ENCODE peak calls at places on chromosomes 4 and X, in seven cellular contexts. One of them, this sample, is unnamed.

GRCh38 chrX:154420402-154420756 is 8.1 kb upstream of the ATP6AP1 start:
- DNase-seq in heart right ventricle: no peak
- DNase-seq in cardiac muscle cell: no peak
- DNase-seq in fibroblast of lung: no peak
- DNase-seq in mesothelial cell of epicardium: no peak
- DNase-seq in ovary: no peak
- DNase-seq in hepatocyte: no peak
- DNase-seq in this sample: no peak

GRCh38 chrX:14056201-14056600 is 26.5 kb upstream of the GEMIN8 start:
- DNase-seq in heart right ventricle: no peak
- DNase-seq in cardiac muscle cell: no peak
- DNase-seq in fibroblast of lung: no peak
- DNase-seq in mesothelial cell of epicardium: no peak
- DNase-seq in ovary: no peak
- DNase-seq in hepatocyte: no peak
- DNase-seq in this sample: no peak

GRCh38 chr4:2255501-2256155 is 6.3 kb downstream of the MXD4 start:
- DNase-seq in heart right ventricle: peak
- DNase-seq in cardiac muscle cell: no peak
- DNase-seq in fibroblast of lung: no peak
- DNase-seq in mesothelial cell of epicardium: peak
- DNase-seq in ovary: peak
- DNase-seq in hepatocyte: peak
- DNase-seq in this sample: no peak

GRCh38 chr4:184471872-184472539 is 2.3 kb downstream of the IRF2 start:
- DNase-seq in heart right ventricle: no peak
- DNase-seq in cardiac muscle cell: no peak
- DNase-seq in fibroblast of lung: peak
- DNase-seq in mesothelial cell of epicardium: no peak
- DNase-seq in ovary: no peak
- DNase-seq in hepatocyte: peak
- DNase-seq in this sample: no peak

GRCh38 chr4:68463796-68464195 is 16.5 kb downstream of the TMPRSS11E start:
- DNase-seq in heart right ventricle: no peak
- DNase-seq in cardiac muscle cell: no peak
- DNase-seq in fibroblast of lung: peak
- DNase-seq in mesothelial cell of epicardium: no peak
- DNase-seq in ovary: no peak
- DNase-seq in hepatocyte: no peak
- DNase-seq in this sample: no peak

GRCh38 chr4:113531572-113531971 is 230.0 kb downstream of the CAMK2D start:
- DNase-seq in heart right ventricle: no peak
- DNase-seq in cardiac muscle cell: no peak
- DNase-seq in fibroblast of lung: no peak
- DNase-seq in mesothelial cell of epicardium: no peak
- DNase-seq in ovary: no peak
- DNase-seq in hepatocyte: no peak
- DNase-seq in this sample: no peak

GRCh38 chr4:6847134-6847533 is 62.5 kb upstream of the TBC1D14 start:
- DNase-seq in heart right ventricle: no peak
- DNase-seq in cardiac muscle cell: no peak
- DNase-seq in fibroblast of lung: no peak
- DNase-seq in mesothelial cell of epicardium: no peak
- DNase-seq in ovary: no peak
- DNase-seq in hepatocyte: no peak
- DNase-seq in this sample: no peak

GRCh38 chr4:139330283-139330682 is 28.0 kb upstream of the NDUFC1 start:
- DNase-seq in heart right ventricle: no peak
- DNase-seq in cardiac muscle cell: no peak
- DNase-seq in fibroblast of lung: no peak
- DNase-seq in mesothelial cell of epicardium: no peak
- DNase-seq in ovary: no peak
- DNase-seq in hepatocyte: no peak
- DNase-seq in this sample: no peak

GRCh38 chr4:84578540-84579409 is 4.2 kb upstream of the CDS1 start:
- DNase-seq in heart right ventricle: no peak
- DNase-seq in cardiac muscle cell: peak
- DNase-seq in fibroblast of lung: peak
- DNase-seq in mesothelial cell of epicardium: no peak
- DNase-seq in ovary: no peak
- DNase-seq in hepatocyte: peak
- DNase-seq in this sample: peak

GRCh38 chr4:2352729-2353221 is 65.7 kb downstream of the ZFYVE28 start:
- DNase-seq in heart right ventricle: no peak
- DNase-seq in cardiac muscle cell: no peak
- DNase-seq in fibroblast of lung: no peak
- DNase-seq in mesothelial cell of epicardium: no peak
- DNase-seq in ovary: no peak
- DNase-seq in hepatocyte: no peak
- DNase-seq in this sample: no peak

GRCh38 chrX:112841114-112841819 is 636 bp upstream of the AMOT start:
- DNase-seq in heart right ventricle: peak
- DNase-seq in cardiac muscle cell: peak
- DNase-seq in fibroblast of lung: peak
- DNase-seq in mesothelial cell of epicardium: peak
- DNase-seq in ovary: peak
- DNase-seq in hepatocyte: peak
- DNase-seq in this sample: peak

GRCh38 chr4:140637836-140638235 is 69.1 kb upstream of the UCP1 start:
- DNase-seq in heart right ventricle: no peak
- DNase-seq in cardiac muscle cell: peak
- DNase-seq in fibroblast of lung: peak
- DNase-seq in mesothelial cell of epicardium: no peak
- DNase-seq in ovary: no peak
- DNase-seq in hepatocyte: no peak
- DNase-seq in this sample: peak

GRCh38 chrX:39491548-39492297 is 606.0 kb downstream of the BCOR start:
- DNase-seq in heart right ventricle: no peak
- DNase-seq in cardiac muscle cell: no peak
- DNase-seq in fibroblast of lung: no peak
- DNase-seq in mesothelial cell of epicardium: no peak
- DNase-seq in ovary: no peak
- DNase-seq in hepatocyte: peak
- DNase-seq in this sample: no peak

GRCh38 chr4:145956288-145956890 is 17.8 kb upstream of the ZNF827 start:
- DNase-seq in heart right ventricle: no peak
- DNase-seq in cardiac muscle cell: peak
- DNase-seq in fibroblast of lung: peak
- DNase-seq in mesothelial cell of epicardium: no peak
- DNase-seq in ovary: no peak
- DNase-seq in hepatocyte: peak
- DNase-seq in this sample: peak

GRCh38 chr4:2792711-2793577 is at the start of gene SH3BP2:
- DNase-seq in heart right ventricle: peak
- DNase-seq in cardiac muscle cell: peak
- DNase-seq in fibroblast of lung: peak
- DNase-seq in mesothelial cell of epicardium: peak
- DNase-seq in ovary: peak
- DNase-seq in hepatocyte: peak
- DNase-seq in this sample: peak

GRCh38 chrX:39453847-39454645 is 643.7 kb downstream of the BCOR start:
- DNase-seq in heart right ventricle: no peak
- DNase-seq in cardiac muscle cell: no peak
- DNase-seq in fibroblast of lung: no peak
- DNase-seq in mesothelial cell of epicardium: no peak
- DNase-seq in ovary: no peak
- DNase-seq in hepatocyte: peak
- DNase-seq in this sample: no peak

GRCh38 chrX:65522739-65523372 is 11.7 kb downstream of the LAS1L start:
- DNase-seq in heart right ventricle: no peak
- DNase-seq in cardiac muscle cell: no peak
- DNase-seq in fibroblast of lung: peak
- DNase-seq in mesothelial cell of epicardium: no peak
- DNase-seq in ovary: no peak
- DNase-seq in hepatocyte: no peak
- DNase-seq in this sample: no peak

GRCh38 chr4:169404959-169405358 is 134.2 kb upstream of the SH3RF1 start:
- DNase-seq in heart right ventricle: no peak
- DNase-seq in cardiac muscle cell: no peak
- DNase-seq in fibroblast of lung: no peak
- DNase-seq in mesothelial cell of epicardium: no peak
- DNase-seq in ovary: no peak
- DNase-seq in hepatocyte: no peak
- DNase-seq in this sample: peak

GRCh38 chr4:83855044-83855443 is 319.1 kb downstream of the GPAT3 start:
- DNase-seq in heart right ventricle: no peak
- DNase-seq in cardiac muscle cell: no peak
- DNase-seq in fibroblast of lung: peak
- DNase-seq in mesothelial cell of epicardium: no peak
- DNase-seq in ovary: no peak
- DNase-seq in hepatocyte: peak
- DNase-seq in this sample: peak

GRCh38 chr4:48943387-48943786 is 36.8 kb upstream of the OCIAD2 start:
- DNase-seq in heart right ventricle: no peak
- DNase-seq in cardiac muscle cell: no peak
- DNase-seq in fibroblast of lung: no peak
- DNase-seq in mesothelial cell of epicardium: no peak
- DNase-seq in ovary: no peak
- DNase-seq in hepatocyte: peak
- DNase-seq in this sample: no peak

GRCh38 chr4:172601195-172601594 is 567.4 kb upstream of the GALNT7 start:
- DNase-seq in heart right ventricle: no peak
- DNase-seq in cardiac muscle cell: no peak
- DNase-seq in fibroblast of lung: no peak
- DNase-seq in mesothelial cell of epicardium: no peak
- DNase-seq in ovary: no peak
- DNase-seq in hepatocyte: no peak
- DNase-seq in this sample: no peak

GRCh38 chrX:133542476-133542875 is 127.2 kb upstream of the GPC4 start:
- DNase-seq in heart right ventricle: no peak
- DNase-seq in cardiac muscle cell: no peak
- DNase-seq in fibroblast of lung: peak
- DNase-seq in mesothelial cell of epicardium: no peak
- DNase-seq in ovary: peak
- DNase-seq in hepatocyte: no peak
- DNase-seq in this sample: no peak

DNA sequence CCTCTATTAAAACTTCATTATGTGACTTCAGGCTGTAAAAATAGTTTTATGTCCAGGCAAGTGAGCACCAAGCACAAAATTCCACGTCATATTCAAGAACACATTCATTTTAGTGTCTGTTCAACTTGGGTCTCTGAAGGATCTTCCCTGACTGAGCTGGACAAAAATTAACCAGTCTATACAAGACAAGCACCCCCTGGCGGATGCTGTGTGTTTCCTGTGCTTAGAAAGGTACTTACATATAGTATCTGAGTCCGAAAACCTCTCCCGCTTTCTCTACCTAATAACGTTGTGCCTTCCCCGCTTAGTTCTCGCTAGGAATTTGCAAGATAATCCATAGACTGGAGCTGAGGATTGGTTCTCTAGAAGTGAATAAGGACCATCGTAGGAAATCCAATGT is 2214.5 kb upstream of the TENM3 start:
- DNase-seq in heart right ventricle: no peak
- DNase-seq in cardiac muscle cell: peak
- DNase-seq in fibroblast of lung: peak
- DNase-seq in mesothelial cell of epicardium: peak
- DNase-seq in ovary: no peak
- DNase-seq in hepatocyte: peak
- DNase-seq in this sample: no peak
- TF ChIP-seq CTCF in heart right ventricle: peak
- TF ChIP-seq CTCF in cardiac muscle cell: no peak
- TF ChIP-seq CTCF in fibroblast of lung: no peak
- TF ChIP-seq CTCF in mesothelial cell of epicardium: no peak
- TF ChIP-seq CTCF in ovary: no peak
- TF ChIP-seq CTCF in hepatocyte: peak
- TF ChIP-seq CTCF in this sample: no peak

GRCh38 chrX:151505796-151506195 is 57.7 kb upstream of the PASD1 start:
- DNase-seq in heart right ventricle: no peak
- DNase-seq in cardiac muscle cell: peak
- DNase-seq in fibroblast of lung: no peak
- DNase-seq in mesothelial cell of epicardium: no peak
- DNase-seq in ovary: no peak
- DNase-seq in hepatocyte: peak
- DNase-seq in this sample: peak
- TF ChIP-seq CTCF in heart right ventricle: peak
- TF ChIP-seq CTCF in cardiac muscle cell: peak
- TF ChIP-seq CTCF in fibroblast of lung: no peak
- TF ChIP-seq CTCF in mesothelial cell of epicardium: no peak
- TF ChIP-seq CTCF in ovary: no peak
- TF ChIP-seq CTCF in hepatocyte: peak
- TF ChIP-seq CTCF in this sample: peak

DNA sequence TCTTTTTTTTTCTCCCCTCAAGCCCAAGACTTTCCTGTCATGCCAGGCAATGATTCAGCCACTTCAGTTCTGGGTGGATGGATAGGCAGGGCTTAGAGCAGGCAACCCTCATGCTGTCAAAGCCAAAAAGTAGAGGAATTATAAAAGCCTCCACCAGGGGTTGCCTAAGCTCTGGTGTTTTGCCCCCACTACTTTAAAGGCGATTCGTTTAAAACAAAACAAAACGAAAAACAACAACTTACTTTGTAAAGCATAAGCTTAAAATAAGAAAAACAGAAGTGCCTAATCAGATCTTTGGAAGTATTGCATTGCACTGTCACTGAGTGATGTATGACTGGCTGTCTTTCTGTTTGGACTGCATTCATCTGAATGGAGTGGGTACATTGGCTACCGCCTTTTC is 5.3 kb upstream of the IDS start:
- DNase-seq in heart right ventricle: no peak
- DNase-seq in cardiac muscle cell: no peak
- DNase-seq in fibroblast of lung: no peak
- DNase-seq in mesothelial cell of epicardium: no peak
- DNase-seq in ovary: no peak
- DNase-seq in hepatocyte: no peak
- DNase-seq in this sample: no peak
- TF ChIP-seq CTCF in heart right ventricle: no peak
- TF ChIP-seq CTCF in cardiac muscle cell: peak
- TF ChIP-seq CTCF in fibroblast of lung: no peak
- TF ChIP-seq CTCF in mesothelial cell of epicardium: no peak
- TF ChIP-seq CTCF in ovary: no peak
- TF ChIP-seq CTCF in hepatocyte: peak
- TF ChIP-seq CTCF in this sample: no peak

GRCh38 chrX:2360731-2361130 is 140.0 kb downstream of the DHRSX start:
- DNase-seq in heart right ventricle: no peak
- DNase-seq in cardiac muscle cell: no peak
- DNase-seq in fibroblast of lung: no peak
- DNase-seq in mesothelial cell of epicardium: no peak
- DNase-seq in ovary: no peak
- DNase-seq in hepatocyte: no peak
- DNase-seq in this sample: peak
- TF ChIP-seq CTCF in heart right ventricle: no peak
- TF ChIP-seq CTCF in cardiac muscle cell: peak
- TF ChIP-seq CTCF in fibroblast of lung: no peak
- TF ChIP-seq CTCF in mesothelial cell of epicardium: no peak
- TF ChIP-seq CTCF in ovary: no peak
- TF ChIP-seq CTCF in hepatocyte: no peak
- TF ChIP-seq CTCF in this sample: no peak

GRCh38 chrX:131675596-131676194 is 131.8 kb downstream of the OR13H1 start:
- DNase-seq in heart right ventricle: no peak
- DNase-seq in cardiac muscle cell: peak
- DNase-seq in fibroblast of lung: peak
- DNase-seq in mesothelial cell of epicardium: no peak
- DNase-seq in ovary: no peak
- DNase-seq in hepatocyte: peak
- DNase-seq in this sample: peak
- TF ChIP-seq CTCF in heart right ventricle: peak
- TF ChIP-seq CTCF in cardiac muscle cell: peak
- TF ChIP-seq CTCF in fibroblast of lung: peak
- TF ChIP-seq CTCF in mesothelial cell of epicardium: no peak
- TF ChIP-seq CTCF in ovary: no peak
- TF ChIP-seq CTCF in hepatocyte: peak
- TF ChIP-seq CTCF in this sample: peak

This sample was measured in A549.